ENCODE peak calls at places on chromosome 19, in nine cellular contexts. D, W, Y, L, U, S, V, T and J are unnamed samples. For H3K9me3, the result is how much of the 10 kb centered on the place peaks cover.

GRCh38 chr19:4278460-4278901 is 585 bp upstream of the SHD start:
- DNase-seq in W (no peak), L (no peak), D (peak), U (no peak), V (no peak), S (no peak), T (no peak), Y (no peak), J (no peak)

GRCh38 chr19:19211499-19212432 is at the start of gene NCAN:
- DNase-seq in V (no peak), U (no peak), W (no peak), L (no peak), Y (no peak), D (peak), S (no peak), T (no peak), J (no peak)

GRCh38 chr19:9565900-9566705 is 18.2 kb downstream of the ZNF121 start:
- DNase-seq in S (no peak), V (no peak), T (peak), W (peak), L (no peak), Y (peak), D (no peak), U (no peak), J (no peak)

GRCh38 chr19:8840708-8841107 is 8.5 kb downstream of the MBD3L1 start:
- DNase-seq in S (no peak), W (no peak), T (no peak), Y (no peak), U (no peak), D (no peak), L (no peak), V (no peak), J (no peak)

GRCh38 chr19:52095172-52096014 is at the start of gene ZNF841:
- DNase-seq in L (peak), S (peak), T (peak), V (no peak), Y (peak), W (peak), D (peak), U (peak), J (peak)

GRCh38 chr19:48728882-48729645 is 9.5 kb upstream of the MAMSTR start:
- DNase-seq in T (no peak), D (no peak), Y (no peak), L (no peak), V (no peak), S (no peak), W (no peak), U (no peak), J (no peak)

GRCh38 chr19:17330546-17331253 is 4.0 kb downstream of the ANO8 start:
- DNase-seq in Y (no peak), D (no peak), T (no peak), U (no peak), S (no peak), V (no peak), L (no peak), W (no peak), J (no peak)

GRCh38 chr19:29524912-29525870 is 603 bp upstream of the VSTM2B start:
- DNase-seq in U (no peak), S (no peak), D (no peak), L (no peak), T (no peak), W (no peak), Y (no peak), V (no peak), J (no peak)

GRCh38 chr19:34173145-34173956 is 1.0 kb downstream of the LSM14A start:
- DNase-seq in L (no peak), U (peak), V (no peak), S (peak), Y (peak), W (peak), T (peak), D (peak), J (no peak)

GRCh38 chr19:43774103-43774939 is 6.5 kb downstream of the KCNN4 start:
- DNase-seq in D (peak), W (peak), V (no peak), S (peak), T (peak), Y (no peak), L (no peak), U (peak), J (no peak)

GRCh38 chr19:42284641-42285341 is 15.7 kb downstream of the CIC start:
- DNase-seq in T (no peak), L (no peak), W (no peak), U (no peak), S (no peak), V (no peak), Y (no peak), D (no peak), J (no peak)

GRCh38 chr19:52722062-52723005 is 12.5 kb downstream of the ZNF611 start:
- DNase-seq in W (peak), S (no peak), V (no peak), T (peak), D (no peak), L (no peak), Y (peak), U (no peak), J (peak)

GRCh38 chr19:17202249-17202648 is 12.9 kb upstream of the USE1 start:
- DNase-seq in T (no peak), U (no peak), S (no peak), W (no peak), V (peak), L (no peak), Y (peak), D (no peak), J (no peak)

GRCh38 chr19:16571689-16572331 is 405 bp downstream of the SLC35E1 start:
- DNase-seq in W (peak), Y (peak), T (peak), V (no peak), S (no peak), U (peak), D (no peak), L (no peak), J (no peak)

GRCh38 chr19:38669532-38669931 is 22.1 kb downstream of the ACTN4 start:
- DNase-seq in V (no peak), W (no peak), D (no peak), Y (no peak), U (no peak), T (no peak), L (no peak), S (no peak), J (no peak)

GRCh38 chr19:38692458-38693379 is 45.3 kb downstream of the ACTN4 start:
- DNase-seq in L (no peak), V (no peak), U (no peak), W (no peak), S (no peak), T (no peak), D (peak), Y (no peak), J (no peak)

GRCh38 chr19:595326-596262 is 5.9 kb downstream of the HCN2 start:
- DNase-seq in S (no peak), D (no peak), L (no peak), Y (no peak), U (no peak), W (no peak), V (no peak), T (no peak), J (no peak)

GRCh38 chr19:43544077-43544476 is 11.1 kb downstream of the ZNF575 start:
- DNase-seq in S (no peak), L (no peak), D (no peak), W (no peak), U (no peak), Y (no peak), T (no peak), V (no peak), J (no peak)

GRCh38 chr19:3340340-3340739 is 26.0 kb upstream of the NFIC start:
- DNase-seq in V (no peak), D (no peak), W (no peak), U (no peak), S (no peak), T (no peak), Y (no peak), L (no peak), J (no peak)

GRCh38 chr19:32200312-32201038 is 144.9 kb upstream of the ZNF507 start:
- DNase-seq in D (no peak), W (no peak), S (no peak), U (no peak), L (no peak), V (no peak), T (no peak), Y (no peak), J (no peak)

GRCh38 chr19:48873476-48874308 is 1.5 kb downstream of the PPP1R15A start:
- DNase-seq in L (no peak), Y (peak), W (no peak), V (no peak), S (peak), T (no peak), U (no peak), D (no peak), J (no peak)

GRCh38 chr19:32611161-32611560 is 30.2 kb downstream of the PDCD5 start:
- DNase-seq in D (peak), T (no peak), W (no peak), U (no peak), V (no peak), Y (no peak), S (peak), L (no peak), J (no peak)

GRCh38 chr19:48997972-48998371 is 4.3 kb downstream of the RUVBL2 start:
- DNase-seq in V (peak), T (peak), U (peak), Y (peak), W (peak), S (no peak), L (no peak), D (peak), J (no peak)

GRCh38 chr19:5485286-5485636 is 30.0 kb downstream of the ZNRF4 start:
- DNase-seq in D (no peak), V (no peak), L (no peak), T (no peak), S (no peak), Y (no peak), U (no peak), W (no peak), J (no peak)

GRCh38 chr19:7140137-7140536 is 70.6 kb downstream of the ZNF557 start:
- DNase-seq in L (no peak), T (no peak), V (no peak), W (no peak), S (no peak), D (no peak), Y (no peak), U (no peak), J (no peak)

GRCh38 chr19:3132971-3133792 is 2.7 kb upstream of the GNA15 start:
- DNase-seq in U (no peak), L (peak), D (peak), V (no peak), Y (no peak), T (peak), W (no peak), S (peak), J (no peak)

GRCh38 chr19:35162471-35163326 is 8.2 kb downstream of the FXYD5 start:
- DNase-seq in W (no peak), U (no peak), L (no peak), S (no peak), V (peak), D (no peak), Y (no peak), T (no peak), J (no peak)

GRCh38 chr19:3360494-3361383 is 5.6 kb upstream of the NFIC start:
- DNase-seq in S (no peak), L (peak), U (peak), W (no peak), T (no peak), V (no peak), D (peak), Y (no peak), J (no peak)

GRCh38 chr19:5775668-5776309 is 8.8 kb downstream of the PRR22 start:
- DNase-seq in S (no peak), D (no peak), U (no peak), L (no peak), T (peak), V (no peak), W (peak), Y (peak), J (no peak)

GRCh38 chr19:3788991-3789778 is 3.0 kb upstream of the MATK start:
- DNase-seq in V (no peak), U (no peak), Y (no peak), W (no peak), L (no peak), D (no peak), S (no peak), T (no peak), J (no peak)

DNA sequence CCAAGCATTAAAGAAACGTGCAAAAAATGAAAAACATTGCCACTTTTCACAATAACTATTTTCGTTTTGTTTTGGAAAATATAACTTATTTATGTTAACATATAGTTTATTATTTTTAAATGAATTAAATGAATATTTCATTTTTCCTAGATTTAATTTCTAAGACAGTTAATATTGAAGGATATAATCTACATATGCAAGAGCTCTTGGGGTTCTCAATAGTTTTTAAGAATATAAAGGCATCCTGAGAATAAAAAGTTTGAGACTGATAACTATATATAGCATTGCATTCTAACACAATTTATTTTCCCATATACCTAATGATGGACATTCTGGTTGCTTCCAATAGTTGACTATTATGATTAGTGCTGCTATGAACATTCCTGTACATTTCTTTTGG is 19.9 kb downstream of the ZNF461 start:
- DNase-seq in W (no peak), D (no peak), L (no peak), V (no peak), Y (no peak), S (no peak), T (no peak), U (no peak), J (no peak)
- H3K9me3 ChIP-seq in W (under half), D (under half), L (half or more), V (under half), Y (half or more), S (half or more), T (half or more), U (half or more), J (half or more)

DNA sequence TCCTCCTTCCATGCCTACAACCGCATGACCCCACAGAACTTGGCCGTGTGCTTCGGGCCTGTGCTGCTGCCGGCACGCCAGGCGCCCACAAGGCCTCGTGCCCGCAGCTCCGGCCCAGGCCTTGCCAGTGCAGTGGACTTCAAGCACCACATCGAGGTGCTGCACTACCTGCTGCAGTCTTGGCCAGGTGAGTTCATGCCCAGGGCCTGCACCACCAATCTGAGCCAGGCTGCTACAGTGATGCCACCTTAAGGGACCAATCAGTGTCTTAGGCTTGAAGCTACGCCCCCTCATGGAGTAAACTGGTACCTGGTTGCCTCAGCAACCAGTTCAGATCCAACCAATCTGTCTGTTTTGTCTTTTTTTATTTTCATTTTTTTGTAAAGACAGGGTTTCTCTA is 5.2 kb downstream of the SYDE1 start:
- DNase-seq in L (no peak), V (peak), U (no peak), T (no peak), S (no peak), D (peak), W (no peak), Y (peak), J (no peak)
- TF ChIP-seq CTCF in L (no peak), V (no peak), U (no peak), T (no peak), S (no peak), D (no peak), W (no peak), Y (no peak), J (peak)

GRCh38 chr19:45878043-45878794 is 7.7 kb downstream of the IRF2BP1 start:
- DNase-seq in S (no peak), V (no peak), D (no peak), T (no peak), W (no peak), L (no peak), Y (no peak), U (peak), J (no peak)

GRCh38 chr19:45876411-45877197 is 9.3 kb downstream of the IRF2BP1 start:
- DNase-seq in Y (no peak), U (peak), D (peak), S (peak), V (no peak), L (peak), T (peak), W (peak), J (no peak)

GRCh38 chr19:45879971-45880370 is 6.0 kb downstream of the IRF2BP1 start:
- DNase-seq in V (no peak), L (no peak), U (no peak), D (no peak), Y (no peak), S (no peak), W (no peak), T (no peak), J (no peak)

GRCh38 chr19:45881082-45881908 is 4.6 kb downstream of the IRF2BP1 start:
- DNase-seq in W (no peak), D (no peak), V (no peak), T (no peak), U (no peak), L (no peak), S (no peak), Y (no peak), J (no peak)

GRCh38 chr19:45879055-45879454 is 6.9 kb downstream of the IRF2BP1 start:
- DNase-seq in L (no peak), U (peak), S (no peak), T (no peak), D (peak), Y (no peak), V (no peak), W (no peak), J (no peak)
- H3K27ac ChIP-seq in L (no peak), U (peak), S (no peak), T (no peak), D (no peak), Y (no peak), V (no peak), W (no peak), J (no peak)

DNA sequence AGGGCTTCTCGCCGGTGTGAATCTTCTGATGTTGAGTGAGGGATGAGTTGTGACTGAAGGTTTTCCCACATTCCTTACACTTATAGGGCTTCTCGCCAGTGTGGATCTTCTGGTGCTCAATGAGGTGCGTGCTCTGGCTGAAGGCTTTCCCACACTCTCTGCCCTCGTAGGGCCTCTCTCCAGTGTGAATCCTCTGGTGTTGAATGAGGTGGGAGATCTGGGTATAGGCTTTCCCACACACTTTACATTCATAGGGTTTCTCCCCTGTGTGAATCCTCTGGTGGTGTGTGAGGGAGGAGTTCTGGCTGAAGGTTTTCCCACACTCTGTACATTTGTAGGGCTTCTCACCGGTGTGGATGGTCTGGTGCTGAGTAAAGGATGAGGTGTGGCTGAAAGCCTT is 33.2 kb downstream of the ZNF473 start:
- DNase-seq in U (no peak), W (no peak), S (no peak), T (no peak), D (no peak), L (no peak), V (no peak), Y (no peak), J (no peak)
- H3K9me3 ChIP-seq in U (under half), W (under half), S (half or more), T (under half), D (under half), L (under half), V (under half), Y (half or more), J (under half)